ENCODE peak calls at places on chromosomes 13 and 19, in six cellular contexts. K is GM23338, P is HCT116, F is DND-41, M is PC-9, H is H9. U is an unnamed sample. For H3K79me2, the result is how much of the 10 kb centered on the place peaks cover.

GRCh38 chr19:38733493-38734175 is 10.6 kb downstream of the CAPN12 start:
- DNase-seq in K (no peak), P (no peak), F (no peak), M (no peak), H (peak), U (no peak)

GRCh38 chr13:73465629-73465974 is 406.8 kb downstream of the KLF5 start:
- DNase-seq in K (no peak), P (peak), F (no peak), M (peak), H (no peak), U (no peak)

GRCh38 chr13:112449545-112449930 is 73.4 kb downstream of the SPACA7 start:
- DNase-seq in K (no peak), P (no peak), F (no peak), M (no peak), H (peak), U (no peak)

GRCh38 chr13:108070925-108071324 is 144.4 kb downstream of the LIG4 start:
- DNase-seq in K (peak), P (no peak), F (no peak), M (no peak), H (no peak), U (no peak)

GRCh38 chr19:16106121-16106520 is 5.6 kb upstream of the RAB8A start:
- DNase-seq in K (no peak), P (no peak), F (no peak), M (no peak), H (no peak), U (no peak)

GRCh38 chr19:7953060-7953459 is 9.6 kb upstream of the TIMM44 start:
- DNase-seq in K (no peak), P (no peak), F (no peak), M (no peak), H (no peak), U (no peak)

GRCh38 chr13:96822900-96823299 is 171.4 kb downstream of the OXGR1 start:
- DNase-seq in K (peak), P (peak), F (no peak), M (no peak), H (peak), U (peak)

GRCh38 chr13:105787518-105788085 is 747.9 kb downstream of the EFNB2 start:
- DNase-seq in K (no peak), P (no peak), F (no peak), M (no peak), H (no peak), U (no peak)

GRCh38 chr19:934197-934840 is 8.5 kb downstream of the ARID3A start:
- DNase-seq in K (no peak), P (no peak), F (no peak), M (no peak), H (no peak), U (no peak)

GRCh38 chr19:42401365-42402303 is 11.5 kb upstream of the CNFN start:
- DNase-seq in K (peak), P (no peak), F (peak), M (peak), H (peak), U (peak)

GRCh38 chr13:79937311-79938243 is 403.3 kb downstream of the SPRY2 start:
- DNase-seq in K (no peak), P (no peak), F (no peak), M (no peak), H (no peak), U (no peak)

GRCh38 chr19:23957660-23958281 is 43.1 kb downstream of the ZNF726 start:
- DNase-seq in K (no peak), P (peak), F (no peak), M (peak), H (no peak), U (no peak)

GRCh38 chr19:4633140-4633967 is 6.0 kb upstream of the TNFAIP8L1 start:
- DNase-seq in K (peak), P (peak), F (peak), M (peak), H (peak), U (peak)

GRCh38 chr19:29804493-29804892 is 7.3 kb upstream of the CCNE1 start:
- DNase-seq in K (no peak), P (no peak), F (no peak), M (no peak), H (no peak), U (peak)

GRCh38 chr19:54502518-54503048 is at the start of gene LAIR2:
- DNase-seq in K (no peak), P (no peak), F (no peak), M (no peak), H (no peak), U (no peak)

GRCh38 chr13:113150545-113151365 is 7.7 kb upstream of the PROZ start:
- DNase-seq in K (no peak), P (no peak), F (no peak), M (no peak), H (peak), U (no peak)

GRCh38 chr19:47719047-47719885 is 6.0 kb downstream of the EHD2 start:
- DNase-seq in K (no peak), P (no peak), F (no peak), M (no peak), H (no peak), U (no peak)

GRCh38 chr13:46908511-46908910 is 11.7 kb upstream of the HTR2A start:
- DNase-seq in K (no peak), P (no peak), F (no peak), M (no peak), H (no peak), U (no peak)

GRCh38 chr13:83009987-83010386 is 872.3 kb downstream of the SLITRK1 start:
- DNase-seq in K (no peak), P (no peak), F (no peak), M (no peak), H (no peak), U (no peak)

GRCh38 chr19:22620912-22621311 is 13.2 kb upstream of the ZNF492 start:
- DNase-seq in K (no peak), P (no peak), F (no peak), M (no peak), H (no peak), U (no peak)

GRCh38 chr19:49151339-49152217 is 3.6 kb downstream of the HRC start:
- DNase-seq in K (peak), P (peak), F (peak), M (peak), H (peak), U (peak)

GRCh38 chr19:24065865-24066604 is 21.0 kb upstream of the ZNF254 start:
- DNase-seq in K (no peak), P (no peak), F (no peak), M (no peak), H (no peak), U (no peak)

GRCh38 chr19:19650331-19650730 is 6.9 kb upstream of the GMIP start:
- DNase-seq in K (no peak), P (no peak), F (no peak), M (no peak), H (no peak), U (no peak)

GRCh38 chr19:33902802-33903488 is 106.3 kb downstream of the KCTD15 start:
- DNase-seq in K (no peak), P (no peak), F (no peak), M (no peak), H (no peak), U (no peak)

GRCh38 chr19:19623383-19623782 is 4.6 kb downstream of the LPAR2 start:
- DNase-seq in K (no peak), P (no peak), F (no peak), M (no peak), H (no peak), U (no peak)

GRCh38 chr19:29626386-29626785 is 20.3 kb downstream of the POP4 start:
- DNase-seq in K (no peak), P (no peak), F (no peak), M (no peak), H (no peak), U (no peak)

GRCh38 chr13:111122056-111122455 is 6.9 kb downstream of the ARHGEF7 start:
- DNase-seq in K (peak), P (no peak), F (no peak), M (no peak), H (no peak), U (no peak)

GRCh38 chr13:52446265-52446664 is 4.2 kb downstream of the VPS36 start:
- DNase-seq in K (no peak), P (no peak), F (no peak), M (no peak), H (no peak), U (no peak)
- H3K79me2 ChIP-seq in K (half or more), P (half or more), F (half or more), M (under half), H (under half), U (half or more)

GRCh38 chr19:58557253-58558065 is 952 bp downstream of the UBE2M start:
- DNase-seq in K (no peak), P (no peak), F (no peak), M (no peak), H (no peak), U (peak)
- H3K79me2 ChIP-seq in K (under half), P (half or more), F (half or more), M (under half), H (under half), U (under half)

DNA sequence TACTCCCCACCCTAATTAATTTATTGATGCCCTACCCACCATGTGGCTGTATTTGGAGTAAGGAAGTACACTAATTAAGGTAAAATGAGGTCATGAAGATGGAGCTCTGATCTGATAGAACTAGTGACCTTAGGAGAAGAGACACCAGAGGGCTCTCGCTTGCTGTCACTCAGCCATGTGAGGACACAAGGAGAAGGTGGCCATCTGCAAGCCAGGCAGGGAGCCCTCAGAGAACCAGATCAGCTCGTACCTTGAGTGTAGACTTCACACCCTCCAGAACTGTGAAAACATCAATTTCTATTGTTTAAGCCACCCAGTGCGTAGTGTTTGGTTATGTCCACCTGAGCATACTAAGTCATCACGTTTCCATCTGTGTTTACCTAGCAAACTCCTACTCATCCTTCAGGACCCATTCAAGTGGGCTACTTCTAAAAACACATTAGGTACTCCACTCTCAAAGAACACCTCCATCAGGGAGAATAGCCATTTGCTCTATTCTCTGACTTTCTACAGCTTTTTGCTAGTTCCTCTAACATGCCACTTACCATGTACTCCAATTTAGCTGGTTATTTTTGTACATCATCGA is 157.6 kb upstream of the RNF113B start:
- DNase-seq in K (no peak), P (no peak), F (no peak), M (no peak), H (no peak), U (no peak)
- H3K79me2 ChIP-seq in K (half or more), P (under half), F (under half), M (under half), H (under half), U (under half)

DNA sequence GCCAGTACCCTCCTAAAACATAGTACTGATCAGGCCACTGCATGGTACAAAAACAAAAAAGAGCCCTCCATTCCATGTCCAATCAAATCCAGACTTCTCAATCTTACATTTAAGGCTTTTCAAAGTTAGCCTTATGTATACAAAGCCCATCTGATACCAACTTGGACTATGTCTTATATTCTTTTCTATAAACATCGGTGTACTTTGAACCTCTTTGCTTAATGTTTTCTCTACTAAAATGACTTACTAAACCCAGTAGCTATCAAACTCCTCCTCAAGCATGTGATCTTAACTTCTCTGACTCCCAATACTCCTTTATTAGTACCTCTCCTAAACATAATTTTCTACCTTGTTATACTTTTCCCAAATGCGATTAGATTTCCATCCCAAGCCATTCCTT is 14.8 kb downstream of the TSC22D1 start:
- DNase-seq in K (no peak), P (no peak), F (no peak), M (no peak), H (no peak), U (no peak)
- H3K79me2 ChIP-seq in K (half or more), P (under half), F (under half), M (half or more), H (under half), U (under half)

GRCh38 chr13:33250594-33250993 is 35.0 kb downstream of the STARD13 start:
- DNase-seq in K (no peak), P (no peak), F (no peak), M (no peak), H (no peak), U (no peak)
- H3K79me2 ChIP-seq in K (under half), P (under half), F (under half), M (under half), H (under half), U (under half)

GRCh38 chr13:20891768-20892167 is 10.8 kb downstream of the XPO4 start:
- DNase-seq in K (no peak), P (no peak), F (no peak), M (no peak), H (no peak), U (no peak)
- H3K79me2 ChIP-seq in K (half or more), P (half or more), F (half or more), M (half or more), H (under half), U (half or more)

DNA sequence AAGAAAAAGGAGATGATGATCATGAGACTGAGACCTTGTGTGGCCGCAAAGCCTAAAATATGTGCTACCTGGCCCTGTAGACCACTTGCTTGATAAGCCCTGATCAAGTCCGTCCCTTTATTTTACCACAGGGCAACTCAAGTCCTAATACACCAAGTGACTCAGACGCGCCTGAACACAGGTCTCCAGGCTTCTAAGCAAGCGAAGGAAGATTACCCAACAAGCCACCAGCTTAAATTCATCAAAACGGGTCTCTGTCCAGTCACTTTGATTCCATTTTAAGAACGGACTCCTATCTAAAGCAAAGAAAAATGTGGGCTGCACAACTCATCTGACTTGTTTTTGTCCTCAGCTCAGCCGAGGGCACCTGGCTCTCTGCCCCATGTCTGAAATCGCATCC is 26.8 kb downstream of the SLC7A1 start:
- DNase-seq in K (no peak), P (no peak), F (no peak), M (no peak), H (no peak), U (no peak)
- H3K79me2 ChIP-seq in K (half or more), P (half or more), F (half or more), M (half or more), H (half or more), U (half or more)

GRCh38 chr13:98539655-98540054 is 37.3 kb downstream of the STK24 start:
- DNase-seq in K (no peak), P (no peak), F (no peak), M (no peak), H (no peak), U (no peak)
- H3K79me2 ChIP-seq in K (half or more), P (half or more), F (half or more), M (half or more), H (half or more), U (half or more)

U was measured in Karpas-422.